ENCODE peak calls at places on chromosomes 12 and 14, in seven cellular contexts. B is A549, N is left lung, A is epithelial cell of esophagus, R is tibial artery, I is upper lobe of left lung, U is AG09309. C is an unnamed sample.

GRCh38 chr12:32025906-32026305 is 66.7 kb downstream of the RESF1 start:
- DNase-seq in B (no peak), N (no peak), A (no peak), R (no peak), I (no peak), U (no peak), C (no peak)

GRCh38 chr12:50104614-50105366 is 982 bp downstream of the GPD1 start:
- DNase-seq in B (no peak), N (no peak), A (no peak), R (peak), I (no peak), U (no peak), C (no peak)

GRCh38 chr14:24093901-24094838 is at the start of gene PCK2:
- DNase-seq in B (peak), N (peak), A (peak), R (peak), I (peak), U (peak), C (peak)

GRCh38 chr12:54003625-54004024 is 3.7 kb downstream of the HOXC9 start:
- DNase-seq in B (no peak), N (no peak), A (no peak), R (no peak), I (no peak), U (no peak), C (no peak)

GRCh38 chr12:24991209-24992049 is 42.5 kb upstream of the BCAT1 start:
- DNase-seq in B (peak), N (no peak), A (peak), R (no peak), I (no peak), U (peak), C (peak)

GRCh38 chr12:63151898-63152700 is 1.1 kb upstream of the AVPR1A start:
- DNase-seq in B (peak), N (peak), A (peak), R (peak), I (peak), U (no peak), C (peak)

GRCh38 chr12:67394600-67394999 is 125.4 kb downstream of the CAND1 start:
- DNase-seq in B (no peak), N (no peak), A (peak), R (peak), I (no peak), U (peak), C (peak)

GRCh38 chr12:5739862-5740370 is 205.1 kb downstream of the ANO2 start:
- DNase-seq in B (no peak), N (no peak), A (no peak), R (no peak), I (no peak), U (no peak), C (no peak)

GRCh38 chr12:75909714-75910451 is 121.7 kb downstream of the PHLDA1 start:
- DNase-seq in B (no peak), N (no peak), A (no peak), R (no peak), I (no peak), U (no peak), C (no peak)

DNA sequence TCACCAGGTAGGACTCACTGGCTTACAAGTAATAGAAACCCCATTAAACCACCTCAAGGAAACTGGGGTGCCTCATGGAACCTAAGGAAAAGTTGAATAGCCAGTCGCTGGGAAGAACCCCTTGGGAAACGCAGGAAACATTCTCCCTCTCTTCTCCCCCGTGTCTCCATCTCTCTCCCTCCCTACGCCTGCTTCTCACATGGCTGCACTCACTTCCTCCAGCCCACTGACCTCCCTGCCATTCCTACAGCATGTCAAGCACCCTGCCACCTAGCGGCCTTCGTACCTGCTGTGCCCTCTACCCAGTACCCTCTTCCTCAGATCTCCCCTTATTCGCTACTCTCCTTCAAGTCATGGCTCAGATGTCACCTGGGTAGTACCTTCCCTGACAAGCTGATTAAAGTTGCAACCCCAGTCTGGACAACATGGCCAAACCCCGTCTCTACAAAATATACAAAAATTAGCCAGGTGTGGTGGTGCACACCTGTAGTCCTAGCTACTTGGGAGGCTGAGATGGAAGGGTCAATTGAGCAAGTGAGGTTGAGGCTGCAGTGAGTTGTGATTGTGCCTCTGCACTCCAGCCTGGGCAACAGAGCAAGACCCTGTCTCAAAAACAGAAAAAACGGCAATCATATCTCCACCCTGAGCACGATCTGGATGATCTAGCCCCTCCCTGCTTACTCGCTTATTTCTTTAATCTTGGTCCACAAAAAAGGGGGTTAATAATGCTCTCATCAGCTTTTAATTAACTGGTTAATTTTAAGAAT is 6.4 kb upstream of the DTX1 start:
- DNase-seq in B (peak), N (no peak), A (peak), R (no peak), I (no peak), U (no peak), C (no peak)
- TF ChIP-seq CTCF in B (peak), N (no peak), A (peak), R (no peak), I (no peak), U (peak), C (peak)

GRCh38 chr12:39764944-39765560 is 145.4 kb upstream of the ABCD2 start:
- DNase-seq in B (peak), N (no peak), A (peak), R (no peak), I (no peak), U (no peak), C (peak)

GRCh38 chr12:39763894-39764176 is 144.2 kb upstream of the ABCD2 start:
- DNase-seq in B (no peak), N (no peak), A (no peak), R (no peak), I (no peak), U (no peak), C (no peak)

DNA sequence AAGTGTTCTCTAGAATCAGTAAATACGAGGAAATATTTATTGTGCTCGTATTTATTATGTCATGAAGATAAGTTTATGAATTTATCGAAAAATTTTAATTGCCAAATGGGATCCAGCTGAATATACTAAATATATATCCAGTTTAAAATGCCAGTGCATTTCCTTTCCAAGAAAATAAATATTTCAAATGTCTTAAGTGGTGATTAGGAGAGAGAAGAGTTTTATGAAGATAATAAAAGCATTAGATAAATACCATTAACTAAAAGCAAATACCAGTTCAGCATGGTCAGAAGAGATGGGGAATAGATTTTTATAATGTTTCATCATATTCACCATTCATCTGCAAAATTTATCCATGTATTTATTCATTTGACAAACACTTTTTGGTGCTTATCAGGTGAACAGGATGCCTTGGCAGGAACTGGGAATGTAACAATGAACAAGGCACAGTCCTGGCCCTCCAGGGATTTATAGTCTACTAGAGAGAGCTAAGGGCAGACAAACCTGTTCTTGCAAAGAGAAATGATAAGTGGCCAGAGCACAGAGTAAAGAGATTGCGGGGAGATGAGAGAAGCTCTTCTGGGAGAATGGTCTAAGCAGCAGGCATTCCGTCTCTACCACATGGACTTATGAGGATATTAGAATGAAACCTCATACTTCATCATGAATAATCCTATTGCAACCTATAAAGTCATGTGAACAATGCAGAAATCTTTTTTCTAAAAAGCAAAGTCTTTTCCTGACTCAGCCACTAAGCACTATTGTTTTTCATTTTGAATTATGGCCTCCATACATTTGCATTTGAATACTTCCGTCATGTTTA is 143.7 kb upstream of the ABCD2 start:
- DNase-seq in B (no peak), N (no peak), A (no peak), R (no peak), I (no peak), U (no peak), C (no peak)
- H3K4me3 ChIP-seq in B (no peak), N (no peak), A (no peak), R (no peak), I (no peak), U (no peak), C (no peak)

DNA sequence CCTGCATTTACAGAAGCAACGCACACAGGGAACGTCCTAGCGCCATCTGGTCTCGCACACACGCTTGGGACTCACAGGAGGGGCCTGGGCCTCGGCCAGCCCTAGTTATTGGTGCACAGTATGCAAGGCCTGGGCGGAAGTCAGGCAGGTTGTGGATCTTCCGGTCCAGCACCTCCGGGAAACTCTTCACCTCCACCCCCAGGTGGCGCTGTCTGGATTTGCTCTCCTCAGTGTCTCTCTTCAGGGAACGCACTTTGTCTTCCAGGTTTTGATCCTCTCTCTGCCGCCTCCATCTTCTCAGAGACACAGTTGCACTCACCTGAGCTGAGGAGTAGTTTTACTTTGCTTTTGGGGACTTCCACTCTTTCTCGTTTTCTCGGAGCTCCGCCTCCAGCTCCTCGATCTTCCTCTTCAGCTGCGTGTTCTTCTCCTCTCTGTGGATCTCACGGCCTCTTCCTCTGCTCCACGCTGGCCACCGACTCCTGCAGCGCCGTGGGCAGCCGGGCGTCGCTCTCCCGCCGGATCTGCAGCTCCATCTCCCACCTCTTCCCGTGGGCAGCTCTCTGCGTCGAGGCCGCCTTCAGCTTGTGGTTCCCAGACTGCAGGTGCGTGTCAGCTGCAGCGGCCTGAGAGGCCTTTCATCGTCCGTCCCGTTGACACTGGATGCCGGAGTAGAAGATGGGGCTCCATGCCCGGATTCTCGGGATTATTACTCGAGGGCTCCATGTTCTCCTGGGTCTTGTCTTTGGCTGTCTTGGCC is 933.8 kb downstream of the TMEM121 start:
- DNase-seq in B (peak), N (peak), A (no peak), R (no peak), I (peak), U (no peak), C (no peak)
- TF ChIP-seq CTCF in B (no peak), N (peak), A (no peak), R (no peak), I (peak), U (no peak), C (no peak)

GRCh38 chr12:57837779-57838562 is 8.6 kb downstream of the CTDSP2 start:
- DNase-seq in B (no peak), N (no peak), A (peak), R (peak), I (no peak), U (no peak), C (peak)

GRCh38 chr12:57833672-57834071 is 12.9 kb downstream of the CTDSP2 start:
- DNase-seq in B (no peak), N (no peak), A (no peak), R (no peak), I (no peak), U (no peak), C (no peak)

GRCh38 chr12:57834086-57834876 is 12.2 kb downstream of the CTDSP2 start:
- DNase-seq in B (no peak), N (no peak), A (no peak), R (no peak), I (no peak), U (no peak), C (no peak)

GRCh38 chr12:57836442-57837375 is 9.8 kb downstream of the CTDSP2 start:
- DNase-seq in B (no peak), N (no peak), A (peak), R (peak), I (no peak), U (no peak), C (peak)

DNA sequence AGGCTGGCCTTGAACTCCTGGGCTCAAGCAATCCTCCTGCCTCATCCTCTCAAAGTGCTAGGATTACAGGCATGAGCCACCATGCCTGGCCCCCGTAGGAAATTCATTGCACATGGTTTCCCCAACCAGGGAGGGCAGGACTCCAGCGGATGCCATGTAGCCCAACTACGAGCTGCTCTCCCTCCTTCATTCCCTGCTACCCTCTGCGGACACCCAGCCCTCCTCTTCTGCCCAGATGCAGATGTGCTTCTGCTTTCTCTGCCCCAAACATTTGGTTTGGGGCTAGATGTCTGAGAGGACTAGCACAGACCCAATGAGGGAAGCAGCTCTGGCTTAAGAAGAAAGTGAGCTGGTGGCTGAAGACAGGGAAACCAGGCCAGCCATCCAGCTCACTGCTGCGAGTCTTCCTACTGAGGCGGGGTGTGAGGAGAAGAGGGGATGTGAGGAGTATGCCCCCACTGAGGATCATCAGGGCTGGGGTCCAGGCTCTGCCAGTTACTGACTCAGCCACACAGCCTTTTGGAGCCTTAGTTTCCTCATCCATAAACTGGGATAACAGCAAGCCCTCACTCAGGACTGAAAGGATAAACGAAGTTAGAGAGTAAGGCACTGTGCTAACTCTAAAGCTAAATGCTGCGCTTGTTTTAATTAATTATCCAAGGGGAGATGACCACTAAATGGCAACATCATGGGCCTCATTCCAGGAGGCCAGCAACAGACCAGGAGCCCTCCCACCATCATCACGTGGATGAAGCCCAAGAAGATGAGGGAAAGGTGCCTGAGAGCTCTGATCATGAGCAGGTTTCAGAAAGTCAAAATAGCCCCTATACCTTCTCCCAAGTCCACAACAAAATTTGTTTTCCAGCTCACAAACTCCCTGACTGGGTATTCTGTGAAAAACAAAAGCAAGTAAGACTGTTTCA is 10.9 kb downstream of the CTDSP2 start:
- DNase-seq in B (no peak), N (no peak), A (no peak), R (no peak), I (no peak), U (no peak), C (no peak)
- H3K4me3 ChIP-seq in B (no peak), N (no peak), A (no peak), R (peak), I (peak), U (no peak), C (no peak)

C was measured in astrocyte of the spinal cord.